ENCODE peak calls at places on chromosomes 16 and 17, in four cellular contexts. One of them, this sample, is unnamed.

GRCh38 chr17:35286120-35286781 is 43.4 kb downstream of the SLFN5 start:
- DNase-seq in H1: no peak
- DNase-seq in HepG2: no peak
- DNase-seq in K562: no peak
- DNase-seq in this sample: no peak

GRCh38 chr16:56932588-56933265 is 785 bp downstream of the HERPUD1 start:
- DNase-seq in H1: peak
- DNase-seq in K562: peak
- DNase-seq in HepG2: peak
- DNase-seq in this sample: peak

GRCh38 chr16:29841631-29842030 is 21.4 kb downstream of the MVP start:
- DNase-seq in HepG2: no peak
- DNase-seq in K562: no peak
- DNase-seq in H1: no peak
- DNase-seq in this sample: no peak

GRCh38 chr16:8729779-8730334 is 55.4 kb downstream of the ABAT start:
- DNase-seq in H1: no peak
- DNase-seq in K562: no peak
- DNase-seq in HepG2: no peak
- DNase-seq in this sample: no peak

GRCh38 chr17:33942414-33942813 is 312.7 kb upstream of the CCL2 start:
- DNase-seq in HepG2: no peak
- DNase-seq in K562: peak
- DNase-seq in H1: no peak
- DNase-seq in this sample: no peak

GRCh38 chr17:76585649-76586593 is at the start of gene ST6GALNAC2:
- DNase-seq in K562: no peak
- DNase-seq in HepG2: peak
- DNase-seq in H1: peak
- DNase-seq in this sample: peak

GRCh38 chr16:66809765-66810164 is 8.4 kb upstream of the TERB1 start:
- DNase-seq in H1: no peak
- DNase-seq in K562: no peak
- DNase-seq in HepG2: no peak
- DNase-seq in this sample: no peak

GRCh38 chr16:68902376-68903345 is 59.3 kb downstream of the TANGO6 start:
- DNase-seq in H1: peak
- DNase-seq in HepG2: peak
- DNase-seq in K562: peak
- DNase-seq in this sample: peak

GRCh38 chr17:36856169-36856568 is 81.1 kb upstream of the LHX1 start:
- DNase-seq in K562: no peak
- DNase-seq in HepG2: no peak
- DNase-seq in H1: no peak
- DNase-seq in this sample: no peak

GRCh38 chr16:68406458-68407041 is 41.8 kb downstream of the SMPD3 start:
- DNase-seq in H1: no peak
- DNase-seq in HepG2: no peak
- DNase-seq in K562: no peak
- DNase-seq in this sample: no peak

GRCh38 chr16:61684566-61684965 is 351.7 kb downstream of the CDH8 start:
- DNase-seq in HepG2: no peak
- DNase-seq in H1: no peak
- DNase-seq in K562: no peak
- DNase-seq in this sample: no peak

GRCh38 chr16:31191697-31192428 is 10.7 kb downstream of the PYCARD start:
- DNase-seq in H1: no peak
- DNase-seq in HepG2: no peak
- DNase-seq in K562: no peak
- DNase-seq in this sample: no peak
- TF ChIP-seq POLR2AphosphoS5 in H1: peak
- TF ChIP-seq POLR2AphosphoS5 in HepG2: peak
- TF ChIP-seq POLR2AphosphoS5 in K562: peak
- TF ChIP-seq POLR2AphosphoS5 in this sample: no peak

GRCh38 chr17:70171159-70171558 is 1.8 kb downstream of the KCNJ2 start:
- DNase-seq in K562: no peak
- DNase-seq in HepG2: no peak
- DNase-seq in H1: no peak
- DNase-seq in this sample: peak

GRCh38 chr17:70169707-70170597 is 620 bp downstream of the KCNJ2 start:
- DNase-seq in H1: no peak
- DNase-seq in HepG2: no peak
- DNase-seq in K562: no peak
- DNase-seq in this sample: peak

GRCh38 chr17:70172449-70172848 is 3.1 kb downstream of the KCNJ2 start:
- DNase-seq in H1: no peak
- DNase-seq in HepG2: no peak
- DNase-seq in K562: no peak
- DNase-seq in this sample: peak

GRCh38 chr17:70173646-70174045 is 4.3 kb downstream of the KCNJ2 start:
- DNase-seq in K562: no peak
- DNase-seq in H1: no peak
- DNase-seq in HepG2: no peak
- DNase-seq in this sample: no peak

GRCh38 chr17:70172921-70173320 is 3.6 kb downstream of the KCNJ2 start:
- DNase-seq in HepG2: no peak
- DNase-seq in K562: no peak
- DNase-seq in H1: no peak
- DNase-seq in this sample: peak
- TF ChIP-seq JUN in HepG2: no peak
- TF ChIP-seq JUN in K562: no peak
- TF ChIP-seq JUN in H1: no peak
- TF ChIP-seq JUN in this sample: peak

GRCh38 chr17:81434079-81434478 is 38.8 kb downstream of the BAHCC1 start:
- DNase-seq in K562: no peak
- DNase-seq in HepG2: no peak
- DNase-seq in H1: no peak
- DNase-seq in this sample: no peak
- TF ChIP-seq POLR2AphosphoS5 in K562: no peak
- TF ChIP-seq POLR2AphosphoS5 in HepG2: no peak
- TF ChIP-seq POLR2AphosphoS5 in H1: no peak
- TF ChIP-seq POLR2AphosphoS5 in this sample: no peak

DNA sequence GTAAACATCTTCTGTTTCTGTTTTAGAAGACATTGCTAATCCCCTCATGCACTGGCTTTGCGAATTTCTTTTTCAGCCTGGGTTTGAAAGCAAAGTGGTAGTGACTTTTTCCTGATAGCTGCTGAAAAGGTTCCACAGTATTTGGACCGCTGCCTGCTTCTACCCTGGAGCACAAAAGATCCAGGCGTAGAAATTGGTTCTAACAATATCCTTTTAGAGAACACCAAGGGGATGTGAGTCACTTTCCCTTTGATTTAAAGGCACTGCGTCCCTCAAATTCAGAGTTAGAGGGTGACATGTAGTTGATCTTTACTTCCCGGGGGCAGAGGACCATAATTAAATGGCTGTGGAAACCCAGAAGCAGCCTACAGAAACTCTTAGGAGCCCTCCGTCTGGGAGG is 218.4 kb downstream of the WWOX start:
- DNase-seq in H1: no peak
- DNase-seq in HepG2: no peak
- DNase-seq in K562: no peak
- DNase-seq in this sample: peak
- TF ChIP-seq JUN in H1: no peak
- TF ChIP-seq JUN in HepG2: no peak
- TF ChIP-seq JUN in K562: no peak
- TF ChIP-seq JUN in this sample: no peak

DNA sequence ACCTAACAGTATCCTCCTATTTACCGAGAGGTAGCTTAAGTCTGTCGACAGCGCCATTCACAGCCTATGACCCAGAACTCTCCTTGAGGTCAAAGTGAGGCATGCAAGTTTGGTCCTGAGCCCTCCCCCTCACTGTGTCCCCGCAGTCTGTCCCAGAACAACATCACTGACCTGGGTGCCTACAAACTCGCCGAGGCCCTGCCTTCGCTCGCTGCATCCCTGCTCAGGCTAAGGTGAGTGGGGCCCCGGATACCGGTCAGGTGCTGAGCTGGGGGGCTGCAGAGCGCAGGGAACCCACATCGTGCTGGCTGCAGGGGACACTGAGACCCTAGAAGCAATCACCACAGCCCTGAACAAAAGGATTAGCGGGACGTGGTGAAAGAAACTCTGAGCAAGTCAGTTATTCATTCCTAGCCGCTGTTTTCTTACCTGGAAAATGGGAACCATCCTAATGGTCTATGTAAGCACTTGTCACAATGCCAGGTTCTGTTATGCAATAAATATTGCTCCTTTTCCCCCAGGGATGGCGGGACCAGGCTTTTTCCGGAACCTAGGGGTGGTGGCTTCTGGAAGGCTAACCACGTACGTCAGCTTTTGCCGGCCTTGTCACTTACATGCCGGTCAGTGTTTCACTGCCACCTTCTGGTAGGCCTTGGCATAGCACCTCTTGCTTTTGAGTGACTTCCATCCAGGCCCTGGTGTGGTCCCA is 23.8 kb downstream of the DEXI start:
- DNase-seq in H1: peak
- DNase-seq in HepG2: peak
- DNase-seq in K562: peak
- DNase-seq in this sample: peak
- TF ChIP-seq POLR2AphosphoS5 in H1: no peak
- TF ChIP-seq POLR2AphosphoS5 in HepG2: no peak
- TF ChIP-seq POLR2AphosphoS5 in K562: no peak
- TF ChIP-seq POLR2AphosphoS5 in this sample: no peak

DNA sequence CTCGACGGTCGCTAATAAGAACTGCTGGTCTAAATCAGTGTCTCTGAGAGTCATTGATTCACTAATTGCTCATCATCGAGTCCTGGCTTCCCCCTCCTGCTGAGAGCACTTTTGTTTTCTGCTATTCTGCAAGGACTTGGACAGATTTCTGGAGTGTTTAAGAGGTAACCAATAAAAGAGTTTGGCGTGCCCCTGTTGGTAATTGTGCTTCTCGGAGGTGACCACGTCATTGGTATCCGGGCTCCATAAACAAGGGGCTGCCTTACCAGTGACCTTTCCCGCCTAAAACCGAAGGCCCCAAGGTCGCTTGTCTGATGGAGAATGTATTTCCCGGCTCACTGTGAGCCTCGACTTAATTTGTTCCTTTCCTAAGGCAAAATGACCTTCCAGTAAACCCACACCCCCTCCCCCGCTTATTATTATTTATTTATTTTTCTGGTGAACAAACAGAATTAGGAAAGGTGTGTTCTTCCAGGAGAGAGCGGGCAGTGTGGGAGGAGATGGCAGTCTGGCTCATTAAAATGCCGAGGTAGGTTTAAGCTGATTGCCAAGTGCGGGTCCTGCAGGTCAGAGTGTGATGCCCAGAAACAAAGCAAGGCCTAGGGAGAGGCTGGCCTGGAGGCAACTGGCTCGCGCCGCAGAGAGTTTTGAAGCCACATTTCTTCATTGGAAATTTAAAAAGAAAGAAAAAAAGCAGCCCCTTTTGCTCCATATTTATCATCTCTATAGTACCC is 30.2 kb downstream of the MSI2 start:
- DNase-seq in H1: no peak
- DNase-seq in K562: no peak
- DNase-seq in HepG2: no peak
- DNase-seq in this sample: no peak
- TF ChIP-seq JUN in H1: no peak
- TF ChIP-seq JUN in K562: no peak
- TF ChIP-seq JUN in HepG2: no peak
- TF ChIP-seq JUN in this sample: no peak

GRCh38 chr16:80759419-80760162 is 44.8 kb downstream of the CDYL2 start:
- DNase-seq in H1: no peak
- DNase-seq in HepG2: no peak
- DNase-seq in K562: no peak
- DNase-seq in this sample: peak

GRCh38 chr16:80752563-80752962 is 51.8 kb downstream of the CDYL2 start:
- DNase-seq in K562: no peak
- DNase-seq in H1: no peak
- DNase-seq in HepG2: no peak
- DNase-seq in this sample: no peak

GRCh38 chr16:80751167-80751566 is 53.2 kb downstream of the CDYL2 start:
- DNase-seq in H1: no peak
- DNase-seq in K562: no peak
- DNase-seq in HepG2: no peak
- DNase-seq in this sample: peak

GRCh38 chr16:80754479-80754878 is 49.9 kb downstream of the CDYL2 start:
- DNase-seq in H1: no peak
- DNase-seq in K562: peak
- DNase-seq in HepG2: no peak
- DNase-seq in this sample: no peak
- TF ChIP-seq POLR2AphosphoS5 in H1: no peak
- TF ChIP-seq POLR2AphosphoS5 in K562: no peak
- TF ChIP-seq POLR2AphosphoS5 in HepG2: no peak
- TF ChIP-seq POLR2AphosphoS5 in this sample: no peak

This sample was measured in endothelial cell of umbilical vein.